ENCODE peak calls at places on chromosomes 4 and X, in ten cellular contexts. J is CD8-positive, alpha-beta T cell; Z is upper lobe of left lung; K is A549; Y is ascending aorta; N is HFF-Myc; G is B cell; H is IMR-90; I is cardiac muscle cell; V is CD4-positive, alpha-beta T cell. C is an unnamed sample.

GRCh38 chrX:150569155-150569477 is 695 bp downstream of the MTM1 start:
- DNase-seq in J (peak), Z (peak), K (no peak), Y (no peak), N (no peak), G (peak), H (peak), I (no peak), V (peak), C (peak)

GRCh38 chr4:3468154-3468553 is 5.0 kb downstream of the DOK7 start:
- DNase-seq in J (no peak), Z (no peak), K (no peak), Y (no peak), N (no peak), G (no peak), H (no peak), I (no peak), V (no peak), C (no peak)

GRCh38 chrX:6163761-6164160 is 64.9 kb downstream of the NLGN4X start:
- DNase-seq in J (no peak), Z (no peak), K (no peak), Y (no peak), N (no peak), G (no peak), H (no peak), I (no peak), V (no peak), C (peak)

GRCh38 chr4:169150806-169151205 is 120.0 kb downstream of the SH3RF1 start:
- DNase-seq in J (no peak), Z (no peak), K (no peak), Y (no peak), N (no peak), G (no peak), H (peak), I (no peak), V (no peak), C (peak)

GRCh38 chrX:85992811-85993229 is 54.5 kb downstream of the CHM start:
- DNase-seq in J (no peak), Z (no peak), K (no peak), Y (no peak), N (no peak), G (no peak), H (peak), I (no peak), V (no peak), C (peak)

GRCh38 chr4:726235-726787 is 20.7 kb downstream of the PCGF3 start:
- DNase-seq in J (no peak), Z (no peak), K (no peak), Y (no peak), N (no peak), G (no peak), H (peak), I (no peak), V (no peak), C (peak)

GRCh38 chrX:119226431-119226830 is 9.7 kb upstream of the PGRMC1 start:
- DNase-seq in J (no peak), Z (no peak), K (no peak), Y (no peak), N (no peak), G (no peak), H (no peak), I (no peak), V (no peak), C (no peak)

GRCh38 chr4:173528378-173529321 is 1.4 kb downstream of the HAND2 start:
- DNase-seq in J (no peak), Z (no peak), K (no peak), Y (no peak), N (no peak), G (no peak), H (no peak), I (peak), V (no peak), C (peak)

GRCh38 chrX:19650996-19651395 is 135.7 kb upstream of the MAP3K15 start:
- DNase-seq in J (no peak), Z (no peak), K (no peak), Y (no peak), N (no peak), G (no peak), H (no peak), I (no peak), V (no peak), C (no peak)

GRCh38 chr4:123411976-123412589 is 15.5 kb downstream of the SPRY1 start:
- DNase-seq in J (no peak), Z (no peak), K (no peak), Y (no peak), N (no peak), G (no peak), H (no peak), I (no peak), V (no peak), C (no peak)

GRCh38 chrX:150697641-150698040 is 4.4 kb downstream of the MTMR1 start:
- DNase-seq in J (no peak), Z (no peak), K (no peak), Y (no peak), N (no peak), G (no peak), H (no peak), I (no peak), V (no peak), C (no peak)

GRCh38 chr4:56261027-56261426 is 126.3 kb downstream of the AASDH start:
- DNase-seq in J (no peak), Z (no peak), K (no peak), Y (no peak), N (no peak), G (no peak), H (no peak), I (no peak), V (no peak), C (no peak)

GRCh38 chr4:7947927-7948326 is 8.3 kb upstream of the AFAP1 start:
- DNase-seq in J (no peak), Z (no peak), K (no peak), Y (no peak), N (no peak), G (no peak), H (no peak), I (no peak), V (no peak), C (no peak)

GRCh38 chr4:130028552-130028951 is 932.6 kb downstream of the C4orf33 start:
- DNase-seq in J (no peak), Z (no peak), K (no peak), Y (no peak), N (no peak), G (no peak), H (no peak), I (peak), V (no peak), C (no peak)

GRCh38 chr4:4402966-4403365 is 16.1 kb downstream of the NSG1 start:
- DNase-seq in J (no peak), Z (no peak), K (no peak), Y (no peak), N (peak), G (no peak), H (peak), I (no peak), V (no peak), C (no peak)

GRCh38 chr4:152281211-152281610 is 254.7 kb downstream of the FBXW7 start:
- DNase-seq in J (no peak), Z (no peak), K (no peak), Y (no peak), N (no peak), G (no peak), H (no peak), I (no peak), V (no peak), C (no peak)

GRCh38 chrX:13120017-13120416 is 75.6 kb upstream of the FAM9C start:
- DNase-seq in J (no peak), Z (peak), K (peak), Y (no peak), N (no peak), G (no peak), H (peak), I (peak), V (no peak), C (peak)

GRCh38 chrX:39816871-39817731 is 280.7 kb downstream of the BCOR start:
- DNase-seq in J (no peak), Z (no peak), K (no peak), Y (no peak), N (no peak), G (no peak), H (peak), I (no peak), V (no peak), C (peak)

GRCh38 chr4:137853424-137853823 is 321.1 kb upstream of the PCDH18 start:
- DNase-seq in J (no peak), Z (no peak), K (no peak), Y (no peak), N (no peak), G (no peak), H (no peak), I (no peak), V (no peak), C (no peak)

GRCh38 chrX:148662014-148662413 is 161.6 kb downstream of the AFF2 start:
- DNase-seq in J (no peak), Z (no peak), K (no peak), Y (no peak), N (no peak), G (no peak), H (no peak), I (no peak), V (no peak), C (no peak)

GRCh38 chr4:26273308-26273980 is 47.4 kb upstream of the RBPJ start:
- DNase-seq in J (no peak), Z (peak), K (no peak), Y (no peak), N (no peak), G (no peak), H (no peak), I (no peak), V (no peak), C (no peak)

GRCh38 chr4:3220586-3221494 is 28.1 kb upstream of the MSANTD1 start:
- DNase-seq in J (no peak), Z (no peak), K (no peak), Y (no peak), N (no peak), G (no peak), H (no peak), I (no peak), V (no peak), C (no peak)

GRCh38 chr4:145056325-145057130 is 41.5 kb downstream of the ANAPC10 start:
- DNase-seq in J (no peak), Z (no peak), K (no peak), Y (no peak), N (no peak), G (no peak), H (no peak), I (no peak), V (no peak), C (no peak)

GRCh38 chr4:145066063-145066501 is 31.9 kb downstream of the ANAPC10 start:
- DNase-seq in J (no peak), Z (no peak), K (peak), Y (no peak), N (no peak), G (no peak), H (no peak), I (peak), V (no peak), C (no peak)

GRCh38 chr4:145055533-145056257 is 42.3 kb downstream of the ANAPC10 start:
- DNase-seq in J (no peak), Z (no peak), K (no peak), Y (no peak), N (no peak), G (no peak), H (no peak), I (no peak), V (no peak), C (no peak)

GRCh38 chr4:145058256-145058655 is 39.7 kb downstream of the ANAPC10 start:
- DNase-seq in J (no peak), Z (no peak), K (no peak), Y (no peak), N (no peak), G (no peak), H (no peak), I (no peak), V (no peak), C (no peak)

DNA sequence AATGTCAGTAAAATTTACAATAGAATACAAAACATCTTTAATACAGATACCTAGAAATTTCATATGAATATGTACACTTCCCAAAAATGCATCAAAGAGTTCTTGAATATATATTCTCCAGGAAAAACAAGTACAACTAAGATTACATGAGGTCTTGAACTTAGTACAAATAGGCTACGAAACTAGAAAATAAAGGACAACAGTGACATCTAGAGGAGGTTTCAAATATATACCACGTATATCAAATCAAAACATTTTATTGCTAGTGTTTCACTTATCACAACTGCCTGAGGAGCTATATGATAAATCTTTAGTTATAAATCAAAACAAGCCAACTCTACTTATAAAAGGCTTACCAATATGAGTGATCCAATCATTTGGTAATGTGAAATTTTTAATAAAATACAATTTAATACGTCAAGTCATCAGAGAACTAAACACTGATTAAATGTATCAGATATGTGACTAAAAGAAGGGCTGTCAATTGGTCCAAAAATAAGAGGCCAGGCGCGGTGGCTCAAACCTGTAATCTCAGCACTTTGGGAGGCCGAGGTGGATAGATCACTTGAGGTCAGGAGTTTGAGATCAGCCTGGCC is 36.6 kb downstream of the ANAPC10 start:
- DNase-seq in J (no peak), Z (no peak), K (peak), Y (no peak), N (peak), G (no peak), H (peak), I (peak), V (no peak), C (peak)
- TF ChIP-seq CTCF in J (peak), Z (peak), K (peak), Y (peak), N (no peak), G (peak), H (peak), I (peak), V (peak), C (peak)

GRCh38 chrX:646796-647195 is 16.2 kb downstream of the SHOX start:
- DNase-seq in J (no peak), Z (no peak), K (no peak), Y (no peak), N (no peak), G (no peak), H (no peak), I (no peak), V (no peak), C (no peak)
- TF ChIP-seq CTCF in J (no peak), Z (no peak), K (no peak), Y (no peak), N (no peak), G (no peak), H (no peak), I (no peak), V (no peak), C (no peak)

GRCh38 chr4:142080960-142081359 is 444.6 kb downstream of the IL15 start:
- DNase-seq in J (no peak), Z (no peak), K (no peak), Y (no peak), N (no peak), G (no peak), H (peak), I (peak), V (no peak), C (no peak)
- TF ChIP-seq CTCF in J (no peak), Z (no peak), K (no peak), Y (no peak), N (no peak), G (no peak), H (no peak), I (no peak), V (no peak), C (no peak)

GRCh38 chr4:39446842-39447573 is 11.7 kb downstream of the RPL9 start:
- DNase-seq in J (peak), Z (peak), K (no peak), Y (no peak), N (no peak), G (peak), H (peak), I (peak), V (peak), C (peak)
- TF ChIP-seq CTCF in J (no peak), Z (peak), K (no peak), Y (no peak), N (peak), G (peak), H (peak), I (peak), V (no peak), C (peak)

GRCh38 chrX:135191838-135192237 is 20.6 kb upstream of the CT55 start:
- DNase-seq in J (no peak), Z (no peak), K (no peak), Y (no peak), N (no peak), G (no peak), H (no peak), I (no peak), V (no peak), C (no peak)

GRCh38 chrX:135185795-135186443 is 14.7 kb upstream of the CT55 start:
- DNase-seq in J (peak), Z (no peak), K (peak), Y (no peak), N (peak), G (no peak), H (peak), I (peak), V (no peak), C (peak)
- TF ChIP-seq CTCF in J (no peak), Z (peak), K (peak), Y (no peak), N (peak), G (peak), H (peak), I (peak), V (peak), C (peak)

GRCh38 chr4:16387448-16387847 is 161.2 kb upstream of the TAPT1 start:
- DNase-seq in J (no peak), Z (no peak), K (no peak), Y (no peak), N (no peak), G (no peak), H (no peak), I (no peak), V (no peak), C (no peak)

DNA sequence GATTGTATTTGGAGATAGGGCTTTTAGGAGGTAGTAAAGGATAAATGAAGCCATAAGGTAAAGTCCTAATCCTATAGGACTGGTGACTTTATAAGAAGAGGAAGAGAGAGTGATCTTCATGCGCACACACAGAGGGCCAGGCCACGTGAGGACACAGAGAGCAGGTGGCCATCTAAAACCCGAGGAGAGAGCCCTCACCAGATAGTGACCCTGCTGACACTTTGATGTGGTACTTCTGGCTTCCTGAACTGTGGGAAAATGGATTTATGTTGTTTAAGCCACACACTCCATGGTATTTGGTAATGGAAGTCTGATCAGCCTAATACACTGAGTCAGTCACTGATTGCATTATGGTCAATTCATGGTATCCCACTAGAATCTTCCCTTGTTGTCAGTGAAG is 164.9 kb upstream of the TAPT1 start:
- DNase-seq in J (no peak), Z (no peak), K (no peak), Y (no peak), N (no peak), G (no peak), H (no peak), I (no peak), V (no peak), C (peak)
- TF ChIP-seq CTCF in J (no peak), Z (no peak), K (no peak), Y (no peak), N (no peak), G (no peak), H (no peak), I (no peak), V (no peak), C (no peak)

C was measured in fibroblast of villous mesenchyme.